ENCODE peak calls at places on chromosomes 13 and 19, in four cellular contexts. N is H54, X is HCT116, W is tibial nerve. D is an unnamed sample.
A peak's percentile ranks its signal among the peaks of the same experiment; 100 is the strongest.

GRCh38 chr13:108176685-108177274 is 38.6 kb downstream of the LIG4 start:
- DNase-seq in N (peak; percentile 45), X (peak; percentile 36), W (peak; percentile 34), D (no peak)

GRCh38 chr13:101416181-101417042 is at the start of gene NALCN:
- DNase-seq in N (peak; percentile 63), X (no peak), W (no peak), D (no peak)

GRCh38 chr13:46388846-46389245 is 1.8 kb upstream of the RUBCNL start:
- DNase-seq in N (no peak), X (no peak), W (no peak), D (no peak)

GRCh38 chr13:93151277-93151676 is 75.3 kb upstream of the GPC6 start:
- DNase-seq in N (no peak), X (no peak), W (no peak), D (no peak)

GRCh38 chr13:43128504-43128929 is 105.1 kb downstream of the DNAJC15 start:
- DNase-seq in N (no peak), X (no peak), W (no peak), D (no peak)

GRCh38 chr19:41808663-41809566 is 12.5 kb downstream of the CEACAM3 start:
- DNase-seq in N (no peak), X (no peak), W (peak; percentile 14), D (no peak)

GRCh38 chr13:21240586-21240985 is 64.1 kb downstream of the MRPL57 start:
- DNase-seq in N (no peak), X (no peak), W (no peak), D (no peak)

GRCh38 chr19:43229315-43229714 is 23.9 kb upstream of the PSG4 start:
- DNase-seq in N (no peak), X (peak; percentile 56), W (no peak), D (no peak)

GRCh38 chr13:21297452-21297851 is 121.0 kb downstream of the MRPL57 start:
- DNase-seq in N (no peak), X (no peak), W (no peak), D (no peak)

GRCh38 chr13:48161530-48162179 is 66.8 kb upstream of the MED4 start:
- DNase-seq in N (no peak), X (no peak), W (peak; percentile 55), D (no peak)

GRCh38 chr13:44299142-44299541 is 74.5 kb upstream of the SERP2 start:
- DNase-seq in N (no peak), X (no peak), W (no peak), D (no peak)

GRCh38 chr19:6999938-7000732 is 21.1 kb downstream of the MBD3L2B start:
- DNase-seq in N (no peak), X (no peak), W (no peak), D (no peak)

GRCh38 chr19:7000816-7001215 is 20.4 kb downstream of the MBD3L2B start:
- DNase-seq in N (no peak), X (no peak), W (no peak), D (no peak)

GRCh38 chr19:6995054-6995453 is 26.2 kb downstream of the MBD3L2B start:
- DNase-seq in N (no peak), X (no peak), W (no peak), D (no peak)

GRCh38 chr19:6996810-6997209 is 24.4 kb downstream of the MBD3L2B start:
- DNase-seq in N (no peak), X (no peak), W (no peak), D (no peak)

DNA sequence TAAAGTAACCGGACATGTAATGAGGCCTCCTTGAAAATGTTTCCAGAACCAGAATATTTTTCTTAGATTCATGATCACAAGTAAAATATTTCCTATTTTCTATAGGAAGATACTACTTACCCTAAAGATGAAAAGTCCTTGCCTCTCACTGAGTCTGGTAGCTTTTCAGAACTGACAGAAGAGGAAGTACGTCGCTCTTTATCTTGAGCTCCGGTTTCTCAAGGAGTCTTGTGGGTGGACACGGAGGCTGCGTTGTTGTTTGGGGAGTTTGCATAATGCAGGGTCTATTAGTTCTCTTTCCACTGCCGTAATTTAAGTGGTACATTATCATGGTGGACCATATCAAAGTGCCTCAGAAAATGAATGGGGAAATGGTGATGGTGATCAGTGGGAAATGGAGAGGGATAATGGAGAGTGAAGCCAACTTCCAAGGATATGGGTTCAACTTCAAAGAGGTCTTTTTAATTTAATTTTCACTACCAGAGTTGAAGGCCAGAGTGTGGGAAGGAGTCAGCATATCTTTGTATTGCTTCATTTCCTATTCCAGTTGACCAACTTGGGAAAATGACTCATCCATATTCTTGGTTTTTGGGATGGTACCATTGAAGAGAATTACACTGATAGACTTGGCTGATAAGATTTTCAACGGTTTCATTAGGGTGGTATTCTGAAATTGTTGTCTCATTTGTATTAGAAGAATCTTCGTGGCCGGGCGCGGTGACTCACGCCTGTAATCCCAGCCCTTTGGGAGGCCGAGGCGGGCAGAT is 23.4 kb downstream of the MBD3L2B start:
- DNase-seq in N (no peak), X (no peak), W (no peak), D (no peak)
- TF ChIP-seq POLR2A in N (no peak), X (no peak), W (no peak), D (no peak)

DNA sequence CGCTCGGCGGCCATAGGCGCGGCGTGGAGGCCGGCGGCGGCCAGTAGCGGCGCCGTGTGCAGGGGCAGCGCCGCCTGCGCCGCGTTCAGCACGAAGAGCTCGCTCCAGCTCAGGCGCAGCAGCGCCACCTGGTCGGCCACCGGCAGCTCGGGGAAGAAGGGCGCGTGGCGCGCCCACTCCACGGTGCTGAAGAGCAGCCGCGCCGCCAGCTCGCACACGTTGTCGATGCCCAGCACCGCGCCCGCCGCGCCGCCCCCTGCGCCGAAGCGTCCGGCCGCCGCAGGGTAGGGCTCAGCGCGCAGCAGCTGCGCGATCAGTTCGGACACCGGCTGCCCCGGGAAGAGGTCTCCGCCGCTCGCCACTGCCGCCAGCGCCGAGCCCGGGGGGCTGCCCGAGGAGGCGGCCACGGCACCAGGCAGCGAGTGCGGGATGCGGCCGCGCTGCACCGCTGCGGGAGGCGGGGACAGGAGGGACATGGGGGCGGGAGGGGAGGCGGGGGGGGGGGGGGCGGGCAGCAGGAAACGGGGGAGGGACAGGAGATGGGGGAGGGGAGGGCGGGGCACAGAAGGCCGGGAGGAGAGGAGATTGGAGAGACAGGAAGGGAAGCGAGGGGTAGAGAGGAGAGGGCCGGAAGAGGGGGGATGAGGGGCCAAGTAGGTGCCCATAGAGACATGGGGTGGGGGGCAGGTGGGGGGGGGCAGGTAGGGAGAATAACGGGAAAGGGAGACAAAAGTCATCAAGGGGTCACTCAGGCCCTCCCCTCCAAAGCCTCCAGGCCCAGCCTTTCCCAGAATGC is 9.8 kb downstream of the OCEL1 start:
- DNase-seq in N (no peak), X (no peak), W (no peak), D (peak; percentile 71)
- TF ChIP-seq POLR2A in N (no peak), X (peak; percentile 29), W (no peak), D (no peak)

GRCh38 chr19:54364775-54365257 is at the start of gene LAIR1:
- DNase-seq in N (no peak), X (no peak), W (peak; percentile 42), D (no peak)
- TF ChIP-seq POLR2A in N (no peak), X (no peak), W (no peak), D (no peak)

GRCh38 chr19:58560007-58560887 is 1.8 kb upstream of the UBE2M start:
- DNase-seq in N (no peak), X (no peak), W (no peak), D (no peak)
- TF ChIP-seq POLR2A in N (no peak), X (no peak), W (no peak), D (no peak)

GRCh38 chr13:102788683-102789082 is 10.1 kb downstream of the POGLUT2 start:
- DNase-seq in N (no peak), X (no peak), W (no peak), D (no peak)
- TF ChIP-seq POLR2A in N (no peak), X (no peak), W (no peak), D (no peak)

GRCh38 chr19:2611483-2612464 is 90.7 kb downstream of the GNG7 start:
- DNase-seq in N (no peak), X (no peak), W (no peak), D (no peak)

GRCh38 chr19:2609389-2610116 is 92.9 kb downstream of the GNG7 start:
- DNase-seq in N (no peak), X (no peak), W (no peak), D (no peak)

GRCh38 chr19:2612619-2613249 is 89.8 kb downstream of the GNG7 start:
- DNase-seq in N (no peak), X (no peak), W (no peak), D (no peak)

GRCh38 chr19:2608602-2608922 is 93.9 kb downstream of the GNG7 start:
- DNase-seq in N (no peak), X (no peak), W (no peak), D (no peak)

GRCh38 chr19:2610637-2611482 is 91.6 kb downstream of the GNG7 start:
- DNase-seq in N (peak; percentile 96), X (peak; percentile 59), W (peak; percentile 93), D (no peak)
- TF ChIP-seq POLR2A in N (peak; percentile 41), X (no peak), W (no peak), D (peak; percentile 27)

DNA sequence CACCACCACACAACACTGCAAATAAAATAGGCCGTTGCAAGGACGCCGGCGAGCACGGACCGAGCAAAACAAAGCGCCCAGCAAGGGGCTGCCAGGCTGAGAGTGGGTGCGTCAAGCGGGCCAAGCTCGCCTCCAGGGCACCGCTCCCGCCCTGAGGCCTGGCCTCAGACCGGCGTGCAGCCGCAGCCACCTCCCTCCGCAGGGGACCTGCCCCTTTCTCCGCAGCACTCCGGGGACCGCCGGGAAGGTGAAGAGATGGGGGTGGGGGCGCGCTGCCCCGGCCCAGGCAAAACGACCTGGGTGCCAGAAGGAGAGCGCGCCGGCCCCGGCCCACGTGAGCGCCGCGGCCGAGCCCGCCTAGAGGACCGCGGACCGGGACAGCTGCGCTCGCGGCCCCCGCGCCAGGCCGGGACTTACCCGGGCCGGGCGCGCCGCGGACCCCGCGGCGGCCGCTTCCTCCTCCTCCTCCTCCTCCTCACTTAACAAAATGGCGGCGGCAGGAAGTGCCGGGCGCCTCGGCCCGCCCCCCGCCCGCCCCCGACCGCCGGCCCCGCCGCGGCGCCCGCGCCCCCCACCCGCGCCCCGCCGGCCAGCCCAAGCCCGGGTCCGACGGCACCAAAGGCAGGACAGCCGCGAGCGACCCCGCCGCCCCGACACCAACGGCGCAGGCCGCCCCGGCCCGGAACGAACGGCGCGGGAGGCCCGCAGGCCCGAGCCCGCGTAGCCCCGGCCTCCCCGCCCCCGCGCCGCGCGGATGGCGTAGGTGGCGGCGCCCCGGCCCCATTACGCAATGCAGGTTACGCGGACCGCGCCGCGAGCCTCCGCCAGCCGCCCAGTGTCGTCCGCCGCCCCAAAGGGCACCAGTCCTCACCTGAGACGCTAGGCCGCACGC is 674 bp downstream of the BRD4 start:
- DNase-seq in N (peak; percentile 62), X (no peak), W (peak; percentile 37), D (peak; percentile 54)
- TF ChIP-seq POLR2A in N (no peak), X (no peak), W (no peak), D (peak; percentile 44)